ENCODE peak calls at places on chromosomes 2 and 18, in eight cellular contexts. One of them, this sample, is unnamed.
A peak's percentile ranks its signal among the peaks of the same experiment; 100 is the strongest.

GRCh38 chr2:41038408-41038807 is 586.5 kb upstream of the SLC8A1 start:
- DNase-seq in GM18507: no peak
- DNase-seq in hepatocyte: peak; percentile 16
- DNase-seq in activated naive CD4-positive, alpha-beta T cell treated with Interleukin-2 at 50 U/mL for 16 hours: no peak
- DNase-seq in nucleus accumbens: no peak
- DNase-seq in NCI-H345: no peak
- DNase-seq in nephron progenitor cell: no peak
- DNase-seq in midbrain: no peak
- DNase-seq in this sample: no peak

GRCh38 chr18:41096504-41096903 is 858.5 kb upstream of the PIK3C3 start:
- DNase-seq in nucleus accumbens: no peak
- DNase-seq in nephron progenitor cell: no peak
- DNase-seq in GM18507: no peak
- DNase-seq in hepatocyte: peak; percentile 14
- DNase-seq in midbrain: no peak
- DNase-seq in NCI-H345: peak; percentile 55
- DNase-seq in activated naive CD4-positive, alpha-beta T cell treated with Interleukin-2 at 50 U/mL for 16 hours: no peak
- DNase-seq in this sample: no peak

GRCh38 chr2:126244937-126245336 is 411.0 kb upstream of the GYPC start:
- DNase-seq in GM18507: no peak
- DNase-seq in nucleus accumbens: no peak
- DNase-seq in NCI-H345: peak; percentile 1
- DNase-seq in hepatocyte: peak; percentile 76
- DNase-seq in activated naive CD4-positive, alpha-beta T cell treated with Interleukin-2 at 50 U/mL for 16 hours: peak; percentile 9
- DNase-seq in midbrain: no peak
- DNase-seq in nephron progenitor cell: peak; percentile 72
- DNase-seq in this sample: no peak

GRCh38 chr18:75226301-75226955 is 15.8 kb downstream of the TSHZ1 start:
- DNase-seq in hepatocyte: peak; percentile 60
- DNase-seq in activated naive CD4-positive, alpha-beta T cell treated with Interleukin-2 at 50 U/mL for 16 hours: no peak
- DNase-seq in nucleus accumbens: no peak
- DNase-seq in midbrain: no peak
- DNase-seq in NCI-H345: no peak
- DNase-seq in GM18507: no peak
- DNase-seq in nephron progenitor cell: peak; percentile 69
- DNase-seq in this sample: no peak

GRCh38 chr2:230870544-230871360 is 6.0 kb downstream of the ITM2C start:
- DNase-seq in NCI-H345: no peak
- DNase-seq in hepatocyte: peak; percentile 75
- DNase-seq in activated naive CD4-positive, alpha-beta T cell treated with Interleukin-2 at 50 U/mL for 16 hours: no peak
- DNase-seq in nephron progenitor cell: peak; percentile 70
- DNase-seq in midbrain: no peak
- DNase-seq in nucleus accumbens: no peak
- DNase-seq in GM18507: no peak
- DNase-seq in this sample: no peak

GRCh38 chr2:160394153-160394552 is 99.5 kb downstream of the RBMS1 start:
- DNase-seq in nephron progenitor cell: no peak
- DNase-seq in midbrain: no peak
- DNase-seq in NCI-H345: no peak
- DNase-seq in hepatocyte: no peak
- DNase-seq in nucleus accumbens: no peak
- DNase-seq in activated naive CD4-positive, alpha-beta T cell treated with Interleukin-2 at 50 U/mL for 16 hours: no peak
- DNase-seq in GM18507: peak; percentile 47
- DNase-seq in this sample: peak; percentile 15

GRCh38 chr2:26002617-26003310 is 20.5 kb upstream of the KIF3C start:
- DNase-seq in activated naive CD4-positive, alpha-beta T cell treated with Interleukin-2 at 50 U/mL for 16 hours: no peak
- DNase-seq in GM18507: no peak
- DNase-seq in midbrain: peak; percentile 21
- DNase-seq in NCI-H345: no peak
- DNase-seq in hepatocyte: no peak
- DNase-seq in nucleus accumbens: no peak
- DNase-seq in nephron progenitor cell: no peak
- DNase-seq in this sample: no peak

GRCh38 chr2:70716951-70717350 is 51.0 kb downstream of the ADD2 start:
- DNase-seq in nucleus accumbens: no peak
- DNase-seq in midbrain: no peak
- DNase-seq in NCI-H345: no peak
- DNase-seq in activated naive CD4-positive, alpha-beta T cell treated with Interleukin-2 at 50 U/mL for 16 hours: no peak
- DNase-seq in hepatocyte: no peak
- DNase-seq in nephron progenitor cell: no peak
- DNase-seq in GM18507: no peak
- DNase-seq in this sample: no peak

GRCh38 chr2:160576054-160576499 is 82.5 kb upstream of the RBMS1 start:
- DNase-seq in NCI-H345: no peak
- DNase-seq in activated naive CD4-positive, alpha-beta T cell treated with Interleukin-2 at 50 U/mL for 16 hours: no peak
- DNase-seq in midbrain: no peak
- DNase-seq in nephron progenitor cell: no peak
- DNase-seq in GM18507: no peak
- DNase-seq in hepatocyte: peak; percentile 5
- DNase-seq in nucleus accumbens: no peak
- DNase-seq in this sample: no peak

GRCh38 chr2:169107645-169108044 is 38.3 kb downstream of the DHRS9 start:
- DNase-seq in midbrain: no peak
- DNase-seq in hepatocyte: no peak
- DNase-seq in activated naive CD4-positive, alpha-beta T cell treated with Interleukin-2 at 50 U/mL for 16 hours: no peak
- DNase-seq in nephron progenitor cell: no peak
- DNase-seq in NCI-H345: no peak
- DNase-seq in GM18507: peak; percentile 18
- DNase-seq in nucleus accumbens: no peak
- DNase-seq in this sample: peak; percentile 42

GRCh38 chr18:48832961-48833700 is 117.6 kb downstream of the SMAD7 start:
- DNase-seq in midbrain: no peak
- DNase-seq in activated naive CD4-positive, alpha-beta T cell treated with Interleukin-2 at 50 U/mL for 16 hours: no peak
- DNase-seq in NCI-H345: no peak
- DNase-seq in nephron progenitor cell: no peak
- DNase-seq in hepatocyte: peak; percentile 53
- DNase-seq in nucleus accumbens: no peak
- DNase-seq in GM18507: no peak
- DNase-seq in this sample: no peak

GRCh38 chr2:26768759-26769500 is 4.8 kb downstream of the SLC35F6 start:
- DNase-seq in nucleus accumbens: peak; percentile 25
- DNase-seq in activated naive CD4-positive, alpha-beta T cell treated with Interleukin-2 at 50 U/mL for 16 hours: no peak
- DNase-seq in NCI-H345: no peak
- DNase-seq in GM18507: no peak
- DNase-seq in nephron progenitor cell: no peak
- DNase-seq in hepatocyte: peak; percentile 45
- DNase-seq in midbrain: peak; percentile 55
- DNase-seq in this sample: no peak

GRCh38 chr18:51617572-51618260 is 420.2 kb upstream of the MEX3C start:
- DNase-seq in nucleus accumbens: no peak
- DNase-seq in hepatocyte: no peak
- DNase-seq in midbrain: no peak
- DNase-seq in activated naive CD4-positive, alpha-beta T cell treated with Interleukin-2 at 50 U/mL for 16 hours: no peak
- DNase-seq in nephron progenitor cell: no peak
- DNase-seq in NCI-H345: no peak
- DNase-seq in GM18507: no peak
- DNase-seq in this sample: no peak

GRCh38 chr2:240567137-240567871 is 980 bp upstream of the RNPEPL1 start:
- DNase-seq in nucleus accumbens: no peak
- DNase-seq in NCI-H345: peak; percentile 55
- DNase-seq in activated naive CD4-positive, alpha-beta T cell treated with Interleukin-2 at 50 U/mL for 16 hours: peak; percentile 29
- DNase-seq in hepatocyte: no peak
- DNase-seq in nephron progenitor cell: no peak
- DNase-seq in midbrain: no peak
- DNase-seq in GM18507: no peak
- DNase-seq in this sample: peak; percentile 29

GRCh38 chr2:98746426-98746825 is 15.5 kb upstream of the MGAT4A start:
- DNase-seq in midbrain: no peak
- DNase-seq in activated naive CD4-positive, alpha-beta T cell treated with Interleukin-2 at 50 U/mL for 16 hours: no peak
- DNase-seq in nucleus accumbens: no peak
- DNase-seq in NCI-H345: no peak
- DNase-seq in hepatocyte: no peak
- DNase-seq in GM18507: no peak
- DNase-seq in nephron progenitor cell: no peak
- DNase-seq in this sample: no peak

GRCh38 chr2:105756435-105756834 is 11.7 kb downstream of the NCK2 start:
- DNase-seq in midbrain: no peak
- DNase-seq in NCI-H345: no peak
- DNase-seq in nucleus accumbens: no peak
- DNase-seq in nephron progenitor cell: no peak
- DNase-seq in GM18507: no peak
- DNase-seq in hepatocyte: no peak
- DNase-seq in activated naive CD4-positive, alpha-beta T cell treated with Interleukin-2 at 50 U/mL for 16 hours: no peak
- DNase-seq in this sample: no peak

GRCh38 chr2:167144179-167144898 is 256.1 kb downstream of the XIRP2 start:
- DNase-seq in nucleus accumbens: no peak
- DNase-seq in nephron progenitor cell: no peak
- DNase-seq in GM18507: no peak
- DNase-seq in activated naive CD4-positive, alpha-beta T cell treated with Interleukin-2 at 50 U/mL for 16 hours: no peak
- DNase-seq in NCI-H345: no peak
- DNase-seq in midbrain: no peak
- DNase-seq in hepatocyte: no peak
- DNase-seq in this sample: no peak

GRCh38 chr2:199443589-199444130 is 14.1 kb downstream of the SATB2 start:
- DNase-seq in nucleus accumbens: no peak
- DNase-seq in nephron progenitor cell: no peak
- DNase-seq in NCI-H345: no peak
- DNase-seq in activated naive CD4-positive, alpha-beta T cell treated with Interleukin-2 at 50 U/mL for 16 hours: no peak
- DNase-seq in midbrain: no peak
- DNase-seq in GM18507: no peak
- DNase-seq in hepatocyte: no peak
- DNase-seq in this sample: no peak

GRCh38 chr18:55868909-55869308 is 280.9 kb upstream of the TCF4 start:
- DNase-seq in nucleus accumbens: no peak
- DNase-seq in nephron progenitor cell: no peak
- DNase-seq in hepatocyte: no peak
- DNase-seq in activated naive CD4-positive, alpha-beta T cell treated with Interleukin-2 at 50 U/mL for 16 hours: no peak
- DNase-seq in midbrain: no peak
- DNase-seq in NCI-H345: no peak
- DNase-seq in GM18507: no peak
- DNase-seq in this sample: no peak

GRCh38 chr2:177598321-177598922 is 205.8 kb downstream of the AGPS start:
- DNase-seq in hepatocyte: peak; percentile 52
- DNase-seq in activated naive CD4-positive, alpha-beta T cell treated with Interleukin-2 at 50 U/mL for 16 hours: no peak
- DNase-seq in GM18507: no peak
- DNase-seq in nephron progenitor cell: no peak
- DNase-seq in midbrain: peak; percentile 15
- DNase-seq in nucleus accumbens: no peak
- DNase-seq in NCI-H345: no peak
- DNase-seq in this sample: no peak

GRCh38 chr2:8145385-8145784 is 536.5 kb upstream of the ID2 start:
- DNase-seq in nephron progenitor cell: no peak
- DNase-seq in nucleus accumbens: no peak
- DNase-seq in midbrain: no peak
- DNase-seq in hepatocyte: no peak
- DNase-seq in GM18507: no peak
- DNase-seq in activated naive CD4-positive, alpha-beta T cell treated with Interleukin-2 at 50 U/mL for 16 hours: no peak
- DNase-seq in NCI-H345: no peak
- DNase-seq in this sample: no peak

GRCh38 chr2:60168247-60168646 is 385.2 kb downstream of the BCL11A start:
- DNase-seq in hepatocyte: no peak
- DNase-seq in NCI-H345: no peak
- DNase-seq in GM18507: no peak
- DNase-seq in midbrain: no peak
- DNase-seq in nephron progenitor cell: no peak
- DNase-seq in nucleus accumbens: no peak
- DNase-seq in activated naive CD4-positive, alpha-beta T cell treated with Interleukin-2 at 50 U/mL for 16 hours: no peak
- DNase-seq in this sample: no peak

GRCh38 chr2:208638059-208638458 is 231.5 kb downstream of the PTH2R start:
- DNase-seq in midbrain: no peak
- DNase-seq in hepatocyte: peak; percentile 58
- DNase-seq in nucleus accumbens: no peak
- DNase-seq in NCI-H345: no peak
- DNase-seq in GM18507: no peak
- DNase-seq in nephron progenitor cell: no peak
- DNase-seq in activated naive CD4-positive, alpha-beta T cell treated with Interleukin-2 at 50 U/mL for 16 hours: no peak
- DNase-seq in this sample: no peak

GRCh38 chr2:170324640-170325046 is 146.7 kb downstream of the MYO3B start:
- DNase-seq in GM18507: peak; percentile 9
- DNase-seq in hepatocyte: peak; percentile 58
- DNase-seq in nucleus accumbens: no peak
- DNase-seq in midbrain: peak; percentile 28
- DNase-seq in activated naive CD4-positive, alpha-beta T cell treated with Interleukin-2 at 50 U/mL for 16 hours: no peak
- DNase-seq in nephron progenitor cell: peak; percentile 48
- DNase-seq in NCI-H345: peak; percentile 88
- DNase-seq in this sample: no peak

GRCh38 chr2:74549685-74549971 is 4.1 kb downstream of the LOXL3 start:
- DNase-seq in nucleus accumbens: no peak
- DNase-seq in activated naive CD4-positive, alpha-beta T cell treated with Interleukin-2 at 50 U/mL for 16 hours: no peak
- DNase-seq in GM18507: no peak
- DNase-seq in nephron progenitor cell: no peak
- DNase-seq in hepatocyte: no peak
- DNase-seq in midbrain: no peak
- DNase-seq in NCI-H345: no peak
- DNase-seq in this sample: no peak

GRCh38 chr2:73111300-73112025 is 1.3 kb downstream of the RAB11FIP5 start:
- DNase-seq in hepatocyte: peak; percentile 65
- DNase-seq in NCI-H345: no peak
- DNase-seq in nucleus accumbens: no peak
- DNase-seq in GM18507: no peak
- DNase-seq in nephron progenitor cell: peak; percentile 15
- DNase-seq in activated naive CD4-positive, alpha-beta T cell treated with Interleukin-2 at 50 U/mL for 16 hours: peak; percentile 2
- DNase-seq in midbrain: no peak
- DNase-seq in this sample: no peak

GRCh38 chr18:23077493-23078256 is 57.6 kb upstream of the CABLES1 start:
- DNase-seq in NCI-H345: no peak
- DNase-seq in hepatocyte: peak; percentile 64
- DNase-seq in nephron progenitor cell: no peak
- DNase-seq in activated naive CD4-positive, alpha-beta T cell treated with Interleukin-2 at 50 U/mL for 16 hours: no peak
- DNase-seq in nucleus accumbens: no peak
- DNase-seq in GM18507: no peak
- DNase-seq in midbrain: no peak
- DNase-seq in this sample: no peak

GRCh38 chr2:163652741-163653140 is 83.1 kb downstream of the FIGN start:
- DNase-seq in hepatocyte: no peak
- DNase-seq in midbrain: no peak
- DNase-seq in nephron progenitor cell: no peak
- DNase-seq in activated naive CD4-positive, alpha-beta T cell treated with Interleukin-2 at 50 U/mL for 16 hours: no peak
- DNase-seq in GM18507: no peak
- DNase-seq in nucleus accumbens: no peak
- DNase-seq in NCI-H345: no peak
- DNase-seq in this sample: no peak

GRCh38 chr2:234158812-234159211 is 108.3 kb downstream of the SPP2 start:
- DNase-seq in nephron progenitor cell: no peak
- DNase-seq in GM18507: no peak
- DNase-seq in NCI-H345: no peak
- DNase-seq in nucleus accumbens: no peak
- DNase-seq in midbrain: no peak
- DNase-seq in hepatocyte: no peak
- DNase-seq in activated naive CD4-positive, alpha-beta T cell treated with Interleukin-2 at 50 U/mL for 16 hours: no peak
- DNase-seq in this sample: no peak

GRCh38 chr2:172021955-172022354 is 22.2 kb downstream of the METAP1D start:
- DNase-seq in nephron progenitor cell: peak; percentile 37
- DNase-seq in hepatocyte: no peak
- DNase-seq in NCI-H345: no peak
- DNase-seq in midbrain: no peak
- DNase-seq in GM18507: no peak
- DNase-seq in nucleus accumbens: no peak
- DNase-seq in activated naive CD4-positive, alpha-beta T cell treated with Interleukin-2 at 50 U/mL for 16 hours: no peak
- DNase-seq in this sample: no peak

GRCh38 chr2:215712850-215713230 is 277.0 kb upstream of the FN1 start:
- DNase-seq in nucleus accumbens: no peak
- DNase-seq in GM18507: no peak
- DNase-seq in activated naive CD4-positive, alpha-beta T cell treated with Interleukin-2 at 50 U/mL for 16 hours: no peak
- DNase-seq in hepatocyte: no peak
- DNase-seq in midbrain: no peak
- DNase-seq in nephron progenitor cell: no peak
- DNase-seq in NCI-H345: no peak
- DNase-seq in this sample: no peak

GRCh38 chr2:43518182-43518581 is 77.7 kb downstream of the THADA start:
- DNase-seq in GM18507: no peak
- DNase-seq in nucleus accumbens: no peak
- DNase-seq in nephron progenitor cell: no peak
- DNase-seq in NCI-H345: no peak
- DNase-seq in midbrain: no peak
- DNase-seq in hepatocyte: no peak
- DNase-seq in activated naive CD4-positive, alpha-beta T cell treated with Interleukin-2 at 50 U/mL for 16 hours: no peak
- DNase-seq in this sample: no peak

GRCh38 chr2:16649353-16650286 is 16.0 kb downstream of the CYRIA start:
- DNase-seq in nephron progenitor cell: no peak
- DNase-seq in NCI-H345: no peak
- DNase-seq in hepatocyte: no peak
- DNase-seq in GM18507: no peak
- DNase-seq in midbrain: no peak
- DNase-seq in nucleus accumbens: no peak
- DNase-seq in activated naive CD4-positive, alpha-beta T cell treated with Interleukin-2 at 50 U/mL for 16 hours: no peak
- DNase-seq in this sample: no peak

GRCh38 chr2:209943776-209944175 is 58.7 kb upstream of the RPE start:
- DNase-seq in NCI-H345: no peak
- DNase-seq in nucleus accumbens: no peak
- DNase-seq in hepatocyte: no peak
- DNase-seq in midbrain: no peak
- DNase-seq in GM18507: no peak
- DNase-seq in nephron progenitor cell: no peak
- DNase-seq in activated naive CD4-positive, alpha-beta T cell treated with Interleukin-2 at 50 U/mL for 16 hours: no peak
- DNase-seq in this sample: no peak